ENCODE peak calls at places on chromosomes 5 and 9, in seven cellular contexts. D is endothelial cell, W is H9, M is astrocyte of the spinal cord, U is AG04450, A is AG04449, X is HCT116. V is an unnamed sample.

GRCh38 chr9:126423022-126423708 is 96.5 kb downstream of the MVB12B start:
- DNase-seq in A (no peak), D (no peak), W (no peak), M (no peak), X (no peak), U (no peak), V (no peak)

GRCh38 chr9:135476981-135477380 is 2.6 kb upstream of the PPP1R26 start:
- DNase-seq in D (no peak), W (no peak), X (no peak), M (no peak), A (no peak), U (no peak), V (no peak)

GRCh38 chr9:130718576-130718975 is 25.0 kb downstream of the EXOSC2 start:
- DNase-seq in D (no peak), X (no peak), U (no peak), W (no peak), A (no peak), M (no peak), V (no peak)

GRCh38 chr5:9421823-9422354 is 124.0 kb downstream of the SEMA5A start:
- DNase-seq in A (no peak), D (no peak), U (no peak), X (no peak), W (no peak), M (peak), V (no peak)

GRCh38 chr5:135977375-135977928 is 22.7 kb upstream of the LECT2 start:
- DNase-seq in A (no peak), W (peak), U (no peak), X (peak), M (peak), D (peak), V (peak)

GRCh38 chr5:142725231-142726187 is 39.6 kb upstream of the FGF1 start:
- DNase-seq in X (no peak), D (no peak), M (no peak), W (no peak), U (no peak), A (no peak), V (no peak)

GRCh38 chr5:58786035-58786434 is 203.2 kb downstream of the RAB3C start:
- DNase-seq in U (no peak), A (no peak), D (no peak), M (no peak), X (no peak), W (no peak), V (no peak)

GRCh38 chr9:83520292-83520691 is 17.9 kb downstream of the FRMD3 start:
- DNase-seq in A (peak), M (no peak), U (no peak), W (no peak), D (no peak), X (no peak), V (no peak)

GRCh38 chr9:75054373-75055001 is 26.4 kb upstream of the CARNMT1 start:
- DNase-seq in W (no peak), X (no peak), A (peak), U (no peak), D (no peak), M (no peak), V (no peak)

GRCh38 chr5:135193213-135194125 is 159.4 kb upstream of the PITX1 start:
- DNase-seq in U (peak), D (no peak), A (peak), W (no peak), X (no peak), M (peak), V (no peak)

GRCh38 chr5:124720589-124720988 is 25.9 kb downstream of the ZNF608 start:
- DNase-seq in M (no peak), W (no peak), X (no peak), D (no peak), A (no peak), U (no peak), V (no peak)

GRCh38 chr5:95940758-95941682 is 20.6 kb downstream of the ELL2 start:
- DNase-seq in D (peak), A (no peak), X (no peak), M (no peak), U (no peak), W (peak), V (no peak)

GRCh38 chr9:94560237-94560636 is 5.4 kb downstream of the PCAT7 start:
- DNase-seq in X (no peak), D (no peak), M (no peak), W (no peak), A (no peak), U (no peak), V (no peak)

GRCh38 chr5:77155179-77155839 is 55.2 kb upstream of the PDE8B start:
- DNase-seq in U (no peak), W (no peak), A (no peak), D (no peak), M (no peak), X (no peak), V (no peak)

GRCh38 chr9:82081507-82081906 is 92.9 kb downstream of the SPATA31D1 start:
- DNase-seq in D (no peak), U (no peak), W (no peak), X (no peak), M (no peak), A (no peak), V (no peak)

GRCh38 chr5:72366324-72366976 is 46.3 kb downstream of the PTCD2 start:
- DNase-seq in M (peak), D (peak), W (peak), U (peak), X (peak), A (no peak), V (peak)

GRCh38 chr9:82912639-82913038 is 150.3 kb downstream of the RASEF start:
- DNase-seq in A (no peak), X (no peak), U (no peak), W (no peak), D (no peak), M (no peak), V (no peak)

GRCh38 chr5:69001605-69002004 is 92.2 kb upstream of the SLC30A5 start:
- DNase-seq in W (no peak), A (no peak), D (no peak), M (no peak), X (no peak), U (no peak), V (no peak)

GRCh38 chr9:93992830-93993229 is 37.7 kb upstream of the BARX1 start:
- DNase-seq in M (no peak), U (no peak), D (no peak), W (no peak), X (no peak), A (no peak), V (no peak)

GRCh38 chr5:76547242-76547890 is 75.8 kb downstream of the F2RL2 start:
- DNase-seq in D (no peak), X (no peak), A (no peak), M (no peak), U (no peak), W (no peak), V (no peak)

GRCh38 chr5:11130111-11130510 is 369.1 kb upstream of the DAP start:
- DNase-seq in D (no peak), A (no peak), W (no peak), M (no peak), U (no peak), X (no peak), V (no peak)

GRCh38 chr5:139668064-139668880 is 20.1 kb downstream of the CXXC5 start:
- DNase-seq in W (no peak), M (no peak), X (no peak), U (no peak), A (no peak), D (peak), V (no peak)

GRCh38 chr9:23821400-23822181 is 4.4 kb downstream of the ELAVL2 start:
- DNase-seq in A (no peak), W (peak), X (no peak), D (peak), M (peak), U (no peak), V (peak)

GRCh38 chr5:3033033-3033755 is 281.7 kb upstream of the IRX2 start:
- DNase-seq in M (no peak), X (no peak), U (no peak), W (no peak), D (no peak), A (no peak), V (no peak)

GRCh38 chr9:119289740-119290139 is 79.5 kb downstream of the BRINP1 start:
- DNase-seq in U (no peak), D (peak), M (peak), A (no peak), X (no peak), W (peak), V (peak)

GRCh38 chr9:34452568-34452967 is 5.8 kb downstream of the FAM219A start:
- DNase-seq in A (no peak), D (no peak), M (no peak), U (no peak), X (no peak), W (no peak), V (no peak)

GRCh38 chr5:137119321-137119720 is 379.8 kb downstream of the SPOCK1 start:
- DNase-seq in M (no peak), A (no peak), W (no peak), U (no peak), X (no peak), D (no peak), V (no peak)

GRCh38 chr5:129406440-129406839 is 53.7 kb upstream of the ADAMTS19 start:
- DNase-seq in A (no peak), W (no peak), X (no peak), U (no peak), D (no peak), M (no peak), V (no peak)

GRCh38 chr5:32790411-32790951 is 79.4 kb downstream of the NPR3 start:
- DNase-seq in W (no peak), U (no peak), X (no peak), M (peak), A (peak), D (no peak), V (no peak)

GRCh38 chr9:99299214-99300102 is 77.4 kb downstream of the SEC61B start:
- DNase-seq in W (no peak), X (no peak), M (peak), A (peak), U (peak), D (no peak), V (no peak)

GRCh38 chr9:36470891-36471290 is 70.8 kb upstream of the RNF38 start:
- DNase-seq in M (peak), X (no peak), W (no peak), A (no peak), U (peak), D (no peak), V (no peak)

GRCh38 chr9:116628706-116629105 is 58.4 kb upstream of the TRIM32 start:
- DNase-seq in W (no peak), X (no peak), M (peak), U (no peak), D (no peak), A (no peak), V (no peak)

GRCh38 chr9:89498845-89499480 is 1.1 kb upstream of the SEMA4D start:
- DNase-seq in D (no peak), U (no peak), M (no peak), X (no peak), A (no peak), W (no peak), V (no peak)

GRCh38 chr5:16578474-16578883 is 38.3 kb downstream of the RETREG1 start:
- DNase-seq in A (no peak), U (no peak), W (no peak), D (no peak), X (no peak), M (no peak), V (no peak)

GRCh38 chr5:134968055-134968454 is 348 bp downstream of the CATSPER3 start:
- DNase-seq in D (no peak), X (no peak), A (no peak), W (no peak), U (no peak), M (no peak), V (no peak)

GRCh38 chr5:177134653-177135225 is 1.2 kb downstream of the NSD1 start:
- DNase-seq in X (no peak), A (no peak), U (no peak), M (peak), D (no peak), W (no peak), V (no peak)

GRCh38 chr5:132799392-132799791 is 13.7 kb upstream of the SOWAHA start:
- DNase-seq in W (no peak), A (no peak), X (no peak), U (no peak), M (no peak), D (no peak), V (no peak)

GRCh38 chr5:142479854-142480253 is 155.0 kb upstream of the SPRY4 start:
- DNase-seq in X (no peak), W (no peak), U (no peak), M (no peak), D (no peak), A (no peak), V (no peak)

GRCh38 chr5:50768650-50769049 is 102.2 kb downstream of the PARP8 start:
- DNase-seq in X (no peak), D (no peak), U (no peak), M (no peak), W (no peak), A (no peak), V (no peak)

GRCh38 chr5:99000878-99001277 is 72.1 kb upstream of the CHD1 start:
- DNase-seq in X (no peak), D (no peak), U (no peak), W (no peak), A (no peak), M (no peak), V (no peak)

DNA sequence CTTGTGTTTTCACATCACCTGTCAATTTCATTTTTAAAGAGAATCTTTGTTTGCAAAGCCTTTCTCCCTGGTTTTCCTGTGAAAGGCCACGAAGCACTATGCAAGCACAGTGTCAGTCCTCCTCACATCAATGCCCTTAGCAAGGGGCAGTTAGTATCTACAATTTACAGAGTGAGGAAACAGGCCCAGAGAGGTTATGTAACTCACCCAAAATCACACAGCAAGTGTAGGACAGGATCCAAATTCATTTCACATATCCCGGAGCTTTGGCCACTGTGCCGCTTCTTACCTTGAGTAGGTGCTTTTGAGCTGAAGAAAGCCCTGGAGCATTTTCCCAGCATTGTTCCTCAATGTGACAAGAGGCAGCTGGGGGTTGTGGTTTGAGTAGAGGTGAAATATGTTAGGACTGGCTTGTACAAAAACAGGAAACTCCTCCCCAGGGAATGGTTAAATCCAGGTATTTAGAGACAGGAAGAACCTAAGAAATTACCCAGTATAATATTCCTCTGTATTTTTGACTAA is 283.8 kb downstream of the NTRK2 start:
- DNase-seq in A (no peak), X (no peak), W (no peak), U (no peak), D (no peak), M (no peak), V (no peak)
- TF ChIP-seq CTCF in A (no peak), X (no peak), W (no peak), U (no peak), D (no peak), M (no peak), V (no peak)

GRCh38 chr9:69655065-69655464 is 17.1 kb downstream of the APBA1 start:
- DNase-seq in U (no peak), A (no peak), X (no peak), W (no peak), M (no peak), D (no peak), V (no peak)
- TF ChIP-seq CTCF in U (no peak), A (no peak), X (no peak), W (no peak), M (no peak), D (no peak), V (no peak)

DNA sequence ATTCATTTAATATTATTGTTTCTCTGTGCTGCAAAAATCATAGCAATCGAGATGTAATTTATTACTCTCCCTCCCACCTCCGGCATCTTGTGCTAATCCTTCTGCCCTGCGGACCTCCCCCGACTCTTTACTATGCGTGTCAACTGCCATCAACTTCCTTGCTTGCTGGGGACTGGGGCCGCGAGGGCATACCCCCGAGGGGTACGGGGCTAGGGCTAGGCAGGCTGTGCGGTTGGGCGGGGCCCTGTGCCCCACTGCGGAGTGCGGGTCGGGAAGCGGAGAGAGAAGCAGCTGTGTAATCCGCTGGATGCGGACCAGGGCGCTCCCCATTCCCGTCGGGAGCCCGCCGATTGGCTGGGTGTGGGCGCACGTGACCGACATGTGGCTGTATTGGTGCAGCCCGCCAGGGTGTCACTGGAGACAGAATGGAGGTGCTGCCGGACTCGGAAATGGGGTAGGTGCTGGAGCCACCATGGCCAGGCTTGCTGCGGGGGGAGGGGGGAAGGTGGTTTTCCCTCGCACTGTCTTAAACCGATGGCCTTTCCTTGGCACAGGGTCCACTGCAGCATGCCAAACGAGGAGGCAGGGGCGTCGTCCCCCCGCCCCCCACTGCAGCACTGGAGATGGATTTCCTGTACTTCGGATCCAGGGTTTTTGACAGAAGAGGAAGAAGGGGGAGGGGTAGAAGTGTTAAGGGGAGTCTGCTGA is at the start of gene APC:
- DNase-seq in X (peak), W (peak), A (peak), U (peak), D (peak), M (peak), V (peak)
- TF ChIP-seq CTCF in X (no peak), W (no peak), A (no peak), U (no peak), D (no peak), M (no peak), V (peak)

GRCh38 chr9:28073278-28073677 is 500.0 kb upstream of the C9orf72 start:
- DNase-seq in A (no peak), M (peak), W (no peak), U (no peak), D (peak), X (peak), V (no peak)
- TF ChIP-seq CTCF in A (peak), M (peak), W (peak), U (peak), D (peak), X (peak), V (peak)